ENCODE peak calls at places on chromosomes 6 and 20, in ten cellular contexts. I is bronchial epithelial cell; N is SW 1271; S is NCI-H1694 treated with DMSO at 0.1 percent for 48 hours; L is stimulated activated CD8-positive, alpha-beta memory T cell treated with anti-CD3 and anti-CD28 coated beads, Interleukin-2, amount 100 ng/mL, for 1 hour; A is AG20443; C is MV-4-11; F is GM04504; K is activated B cell treated with CpG ODN at 0.5 μM for 24 hours; R is D341Med. H is an unnamed sample.

GRCh38 chr20:13515291-13515690 is 123.4 kb downstream of the TASP1 start:
- DNase-seq in I (no peak), N (no peak), S (no peak), L (no peak), A (peak), C (no peak), F (no peak), K (no peak), R (no peak), H (no peak)

GRCh38 chr6:3456395-3456767 is 469 bp downstream of the SLC22A23 start:
- DNase-seq in I (no peak), N (no peak), S (no peak), L (no peak), A (peak), C (no peak), F (no peak), K (peak), R (peak), H (no peak)

GRCh38 chr6:106037060-106037459 is 49.1 kb upstream of the PRDM1 start:
- DNase-seq in I (peak), N (no peak), S (no peak), L (no peak), A (peak), C (no peak), F (no peak), K (no peak), R (no peak), H (no peak)

GRCh38 chr6:152206072-152206818 is 398.8 kb downstream of the ESR1 start:
- DNase-seq in I (peak), N (no peak), S (no peak), L (peak), A (peak), C (peak), F (no peak), K (no peak), R (no peak), H (no peak)

GRCh38 chr6:139452176-139452876 is 77.9 kb upstream of the CITED2 start:
- DNase-seq in I (peak), N (no peak), S (no peak), L (no peak), A (no peak), C (peak), F (no peak), K (no peak), R (no peak), H (peak)

GRCh38 chr20:3706774-3707507 is 5.5 kb downstream of the SIGLEC1 start:
- DNase-seq in I (no peak), N (no peak), S (no peak), L (no peak), A (peak), C (no peak), F (peak), K (no peak), R (no peak), H (no peak)

GRCh38 chr6:69138893-69139494 is 503.9 kb downstream of the ADGRB3 start:
- DNase-seq in I (peak), N (no peak), S (no peak), L (no peak), A (no peak), C (no peak), F (no peak), K (no peak), R (no peak), H (no peak)

GRCh38 chr6:16712250-16712930 is 48.9 kb downstream of the ATXN1 start:
- DNase-seq in I (no peak), N (no peak), S (no peak), L (no peak), A (no peak), C (peak), F (no peak), K (no peak), R (no peak), H (no peak)

GRCh38 chr6:107634147-107635057 is 144.5 kb downstream of the SOBP start:
- DNase-seq in I (no peak), N (no peak), S (no peak), L (no peak), A (peak), C (no peak), F (no peak), K (peak), R (peak), H (no peak)

GRCh38 chr6:1116149-1116548 is 195.7 kb upstream of the FOXQ1 start:
- DNase-seq in I (no peak), N (no peak), S (no peak), L (no peak), A (no peak), C (no peak), F (no peak), K (no peak), R (no peak), H (no peak)

GRCh38 chr6:82264824-82265223 is 17.3 kb upstream of the IBTK start:
- DNase-seq in I (no peak), N (no peak), S (no peak), L (no peak), A (no peak), C (no peak), F (no peak), K (no peak), R (no peak), H (no peak)

GRCh38 chr6:129183681-129184216 is 300.8 kb downstream of the LAMA2 start:
- DNase-seq in I (peak), N (no peak), S (no peak), L (no peak), A (no peak), C (peak), F (no peak), K (no peak), R (no peak), H (peak)

GRCh38 chr6:18395177-18395850 is 8.2 kb downstream of the RNF144B start:
- DNase-seq in I (no peak), N (no peak), S (no peak), L (no peak), A (no peak), C (no peak), F (no peak), K (no peak), R (no peak), H (no peak)

GRCh38 chr6:152054441-152054840 is 247.0 kb downstream of the ESR1 start:
- DNase-seq in I (peak), N (no peak), S (no peak), L (no peak), A (no peak), C (no peak), F (no peak), K (no peak), R (no peak), H (peak)

GRCh38 chr6:14305629-14306028 is 188.1 kb downstream of the CD83 start:
- DNase-seq in I (peak), N (no peak), S (no peak), L (no peak), A (no peak), C (no peak), F (no peak), K (no peak), R (no peak), H (no peak)

GRCh38 chr20:3042621-3043020 is 801 bp upstream of the GNRH2 start:
- DNase-seq in I (no peak), N (no peak), S (no peak), L (no peak), A (no peak), C (no peak), F (no peak), K (no peak), R (no peak), H (no peak)

GRCh38 chr6:125014157-125014957 is 52.1 kb downstream of the RNF217 start:
- DNase-seq in I (peak), N (no peak), S (no peak), L (no peak), A (peak), C (peak), F (no peak), K (no peak), R (no peak), H (peak)

GRCh38 chr6:75147512-75147911 is 58.3 kb downstream of the COL12A1 start:
- DNase-seq in I (no peak), N (no peak), S (no peak), L (no peak), A (no peak), C (no peak), F (no peak), K (no peak), R (no peak), H (no peak)

GRCh38 chr6:48736486-48737206 is 625.6 kb upstream of the PTCHD4 start:
- DNase-seq in I (peak), N (no peak), S (no peak), L (no peak), A (peak), C (no peak), F (peak), K (no peak), R (no peak), H (peak)